ENCODE peak calls at places on chromosomes 4 and X, in ten cellular contexts. G, U, B, C, W, D, I, Q, Z and O are unnamed samples.

GRCh38 chrX:148573119-148573518 is 72.7 kb downstream of the AFF2 start:
- DNase-seq in W (no peak), I (no peak), Q (no peak), G (no peak), Z (no peak), U (no peak), C (no peak), B (no peak), D (peak; percentile 8), O (no peak)

GRCh38 chr4:19905006-19905405 is 346.7 kb upstream of the SLIT2 start:
- DNase-seq in D (no peak), Z (no peak), B (no peak), I (no peak), Q (no peak), C (no peak), W (no peak), G (peak; percentile 73), U (no peak), O (no peak)

GRCh38 chr4:85209161-85209560 is 242.7 kb upstream of the WDFY3 start:
- DNase-seq in I (peak; percentile 26), B (no peak), C (no peak), Z (peak; percentile 34), W (no peak), U (no peak), G (peak; percentile 15), D (no peak), Q (no peak), O (no peak)

GRCh38 chr4:114037981-114038380 is 58.5 kb upstream of the ARSJ start:
- DNase-seq in C (no peak), G (no peak), W (no peak), D (no peak), U (no peak), Q (no peak), B (no peak), Z (no peak), I (no peak), O (no peak)

GRCh38 chr4:121462660-121463261 is 81.9 kb upstream of the QRFPR start:
- DNase-seq in C (peak; percentile 20), Z (peak; percentile 80), W (no peak), I (peak; percentile 69), U (no peak), B (no peak), Q (no peak), D (peak; percentile 82), G (peak; percentile 76), O (peak; percentile 60)

GRCh38 chr4:101230806-101231426 is 116.4 kb downstream of the PPP3CA start:
- DNase-seq in D (peak; percentile 82), W (no peak), B (no peak), G (no peak), Q (no peak), Z (peak; percentile 16), I (no peak), U (no peak), C (no peak), O (no peak)

GRCh38 chrX:150774798-150775568 is 81.8 kb downstream of the MTMR1 start:
- DNase-seq in I (no peak), D (no peak), W (no peak), C (no peak), Q (no peak), G (no peak), B (no peak), U (no peak), Z (no peak), O (no peak)

GRCh38 chr4:145843148-145843547 is 95.5 kb downstream of the ZNF827 start:
- DNase-seq in C (no peak), W (no peak), Q (no peak), B (no peak), U (no peak), G (peak; percentile 91), D (no peak), Z (peak; percentile 80), I (no peak), O (no peak)

GRCh38 chr4:110467400-110467799 is 8.6 kb upstream of the ENPEP start:
- DNase-seq in G (no peak), D (no peak), W (no peak), U (no peak), Z (no peak), I (no peak), B (no peak), Q (no peak), C (no peak), O (no peak)

GRCh38 chrX:148443216-148443615 is 57.2 kb upstream of the AFF2 start:
- DNase-seq in W (no peak), U (no peak), G (no peak), I (no peak), Z (no peak), B (no peak), C (no peak), Q (no peak), D (no peak), O (no peak)

GRCh38 chrX:143082537-143082936 is 56.8 kb downstream of the SPANXN4 start:
- DNase-seq in C (no peak), Z (no peak), D (no peak), U (no peak), Q (no peak), I (no peak), W (no peak), G (no peak), B (no peak), O (no peak)

GRCh38 chr4:5018096-5018495 is 1.2 kb downstream of the CYTL1 start:
- DNase-seq in B (no peak), D (peak; percentile 25), U (no peak), G (no peak), W (no peak), C (no peak), I (no peak), Q (no peak), Z (peak; percentile 6), O (no peak)

GRCh38 chrX:77436682-77437081 is 10.5 kb upstream of the FGF16 start:
- DNase-seq in G (no peak), I (no peak), B (no peak), Q (no peak), C (no peak), Z (peak; percentile 85), U (no peak), D (no peak), W (no peak), O (no peak)